ENCODE peak calls at places on chromosome 15, in four cellular contexts. R, V, E and I are unnamed samples.

GRCh38 chr15:34038023-34038403 is 991 bp downstream of the AVEN start:
- DNase-seq in E (no peak), V (no peak), R (no peak), I (no peak)

GRCh38 chr15:100983221-100983620 is 64.1 kb downstream of the LRRK1 start:
- DNase-seq in R (no peak), E (no peak), V (no peak), I (no peak)

GRCh38 chr15:100635406-100636071 is 33.1 kb downstream of the ASB7 start:
- DNase-seq in R (no peak), V (no peak), E (no peak), I (no peak)

GRCh38 chr15:75647370-75648155 is at the start of gene SNX33:
- DNase-seq in V (no peak), R (no peak), E (peak), I (peak)

GRCh38 chr15:65832549-65833364 is 36.5 kb upstream of the RAB11A start:
- DNase-seq in R (no peak), V (peak), E (peak), I (peak)

GRCh38 chr15:36527512-36528162 is 51.8 kb upstream of the CDIN1 start:
- DNase-seq in R (no peak), E (no peak), V (no peak), I (no peak)

GRCh38 chr15:94670436-94671034 is 439.2 kb downstream of the MCTP2 start:
- DNase-seq in R (no peak), V (peak), E (no peak), I (no peak)

GRCh38 chr15:60355148-60355857 is 42.5 kb downstream of the ANXA2 start:
- DNase-seq in E (no peak), R (no peak), V (no peak), I (no peak)

GRCh38 chr15:54481819-54482218 is 503.6 kb downstream of the UNC13C start:
- DNase-seq in E (no peak), R (no peak), V (no peak), I (peak)

GRCh38 chr15:92881838-92882696 is 18.1 kb upstream of the CHD2 start:
- DNase-seq in R (peak), E (peak), V (peak), I (peak)

GRCh38 chr15:48424076-48424475 is 92.8 kb downstream of the DUT start:
- DNase-seq in R (no peak), V (no peak), E (no peak), I (no peak)

GRCh38 chr15:51856714-51857380 is 27.4 kb downstream of the TMOD3 start:
- DNase-seq in E (no peak), V (no peak), R (no peak), I (no peak)

GRCh38 chr15:72063186-72063585 is 54.8 kb downstream of the MYO9A start:
- DNase-seq in V (no peak), E (no peak), R (no peak), I (no peak)

GRCh38 chr15:68369931-68370767 is 61.8 kb downstream of the ITGA11 start:
- DNase-seq in V (no peak), E (peak), R (no peak), I (no peak)

GRCh38 chr15:57684491-57685184 is 21.9 kb upstream of the POLR2M start:
- DNase-seq in E (no peak), V (no peak), R (no peak), I (no peak)

GRCh38 chr15:23038741-23039150 is 623 bp downstream of the TUBGCP5 start:
- DNase-seq in R (no peak), V (no peak), E (no peak), I (no peak)

GRCh38 chr15:78299302-78300102 is at the start of gene SKIC8:
- DNase-seq in R (peak), E (peak), V (peak), I (peak)

GRCh38 chr15:86915811-86916331 is 836.2 kb downstream of the AGBL1 start:
- DNase-seq in R (no peak), V (no peak), E (no peak), I (no peak)

GRCh38 chr15:65423977-65424679 is 1.4 kb upstream of the IGDCC4 start:
- DNase-seq in E (no peak), V (no peak), R (no peak), I (no peak)

GRCh38 chr15:64009798-64010241 is 36.5 kb downstream of the DAPK2 start:
- DNase-seq in R (peak), V (no peak), E (no peak), I (no peak)

GRCh38 chr15:89680282-89680873 is 1.2 kb upstream of the PLIN1 start:
- DNase-seq in R (no peak), V (no peak), E (no peak), I (no peak)

GRCh38 chr15:66078196-66078928 is 175.2 kb downstream of the MEGF11 start:
- DNase-seq in V (no peak), R (no peak), E (peak), I (peak)

GRCh38 chr15:59371458-59372351 is 966 bp downstream of the MYO1E start:
- DNase-seq in V (no peak), E (no peak), R (no peak), I (peak)

GRCh38 chr15:65518633-65519285 is 1.3 kb upstream of the DPP8 start:
- DNase-seq in R (no peak), E (no peak), V (no peak), I (no peak)

GRCh38 chr15:90266061-90266431 is 574 bp downstream of the NGRN start:
- DNase-seq in V (peak), E (no peak), R (no peak), I (peak)

GRCh38 chr15:79243723-79244122 is 38.8 kb upstream of the ANKRD34C start:
- DNase-seq in R (no peak), E (no peak), V (no peak), I (no peak)

GRCh38 chr15:49154359-49154758 is 1.0 kb downstream of the COPS2 start:
- DNase-seq in V (no peak), E (no peak), R (no peak), I (no peak)

GRCh38 chr15:70343961-70344360 is 246.2 kb upstream of the TLE3 start:
- DNase-seq in V (no peak), R (no peak), E (no peak), I (no peak)

GRCh38 chr15:40508216-40508615 is 37.4 kb downstream of the CHST14 start:
- DNase-seq in R (no peak), E (no peak), V (no peak), I (no peak)

GRCh38 chr15:40510201-40510600 is 39.4 kb downstream of the CHST14 start:
- DNase-seq in R (no peak), V (no peak), E (no peak), I (no peak)

GRCh38 chr15:40512440-40512839 is 41.7 kb downstream of the CHST14 start:
- DNase-seq in V (no peak), E (no peak), R (no peak), I (no peak)

GRCh38 chr15:40511472-40512133 is 40.8 kb downstream of the CHST14 start:
- DNase-seq in E (peak), V (no peak), R (no peak), I (peak)

GRCh38 chr15:40511093-40511471 is 40.3 kb downstream of the CHST14 start:
- DNase-seq in V (no peak), E (no peak), R (no peak), I (peak)
- TF ChIP-seq POLR2AphosphoS5 in V (no peak), E (no peak), R (no peak), I (no peak)

GRCh38 chr15:31216210-31216911 is 110.3 kb upstream of the KLF13 start:
- DNase-seq in E (peak), R (no peak), V (no peak), I (peak)
- H3K4me3 ChIP-seq in E (peak), R (peak), V (peak), I (peak)

GRCh38 chr15:50189630-50190029 is 7.6 kb downstream of the SLC27A2 start:
- DNase-seq in R (no peak), E (no peak), V (no peak), I (no peak)

GRCh38 chr15:50187525-50187924 is 5.5 kb downstream of the SLC27A2 start:
- DNase-seq in E (no peak), V (no peak), R (no peak), I (no peak)

GRCh38 chr15:50186752-50187151 is 4.8 kb downstream of the SLC27A2 start:
- DNase-seq in V (no peak), E (no peak), R (no peak), I (no peak)

GRCh38 chr15:50186090-50186489 is 4.1 kb downstream of the SLC27A2 start:
- DNase-seq in E (no peak), R (no peak), V (no peak), I (no peak)

DNA sequence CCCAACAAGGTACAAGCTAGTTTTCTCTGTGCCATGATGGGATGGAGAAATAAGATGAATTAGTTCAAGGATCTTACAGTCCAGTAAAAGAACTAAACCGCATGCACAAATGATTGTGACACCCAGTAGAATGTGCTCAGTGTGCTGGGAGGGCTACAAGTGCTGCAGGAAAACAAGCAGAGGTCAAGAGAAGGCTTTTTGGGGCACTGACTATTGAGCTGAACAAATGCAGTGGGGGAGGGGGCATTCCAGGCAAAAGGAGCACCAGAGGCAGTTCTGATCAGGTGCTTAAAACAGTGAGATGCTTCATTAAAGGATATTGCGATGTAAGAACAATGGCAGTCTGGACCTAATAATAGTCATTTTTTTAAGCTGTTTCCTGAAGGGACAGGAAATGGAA is 6.0 kb downstream of the SLC27A2 start:
- DNase-seq in R (no peak), E (no peak), V (no peak), I (no peak)
- TF ChIP-seq POLR2A in R (no peak), E (no peak), V (no peak), I (no peak)

DNA sequence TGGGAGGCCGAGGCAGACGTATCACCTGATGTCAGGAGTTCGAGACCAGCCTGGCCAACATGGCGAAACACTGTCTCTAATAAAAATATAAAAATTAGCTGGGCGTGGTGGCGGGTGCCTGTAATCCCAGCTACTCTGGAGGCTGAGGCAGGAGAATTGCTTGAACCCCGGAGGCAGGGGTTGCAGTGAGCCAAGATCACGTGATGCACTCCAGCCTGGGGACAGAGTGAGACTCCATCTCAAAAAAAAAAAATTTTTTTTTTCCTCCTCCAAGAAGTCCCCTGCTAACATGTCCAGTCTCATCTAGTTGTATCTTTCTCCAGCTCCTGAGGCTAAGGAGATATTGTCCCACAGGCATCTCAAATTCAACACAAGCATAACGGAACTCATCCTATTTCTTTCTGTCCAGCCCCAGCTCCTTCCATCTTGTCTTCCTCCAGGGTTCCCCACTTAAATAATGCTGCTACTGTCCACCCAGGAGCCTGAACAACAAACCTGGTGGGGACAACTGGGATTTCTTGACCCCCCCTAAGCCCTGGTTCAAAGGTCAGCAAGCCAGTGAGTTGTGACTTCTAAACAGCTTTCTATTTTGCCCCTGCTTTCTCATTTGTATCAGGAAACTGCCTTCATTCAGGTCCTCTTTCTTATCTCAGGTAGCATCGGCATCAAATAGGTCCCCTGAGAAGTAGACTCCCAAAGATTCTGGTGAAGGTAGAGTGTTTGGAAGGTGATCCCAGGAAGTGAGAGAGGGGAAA is 4.1 kb upstream of the MEF2A start:
- DNase-seq in E (no peak), V (no peak), R (no peak), I (no peak)
- TF ChIP-seq POLR2AphosphoS5 in E (no peak), V (no peak), R (no peak), I (no peak)